ENCODE peak calls at places on chromosomes 16 and 17, in five cellular contexts. C is trophoblast cell, X is neuronal stem cell, K is IMR-90, H is mesenchymal stem cell. S is an unnamed sample.

GRCh38 chr17:27569884-27570577 is 61.0 kb upstream of the LGALS9 start:
- DNase-seq in C (peak; percentile 76), X (no peak), K (no peak), H (peak; percentile 12), S (no peak)

GRCh38 chr16:27816561-27816960 is 247.0 kb downstream of the GSG1L start:
- DNase-seq in C (no peak), X (no peak), K (no peak), H (no peak), S (no peak)

GRCh38 chr17:32382526-32383223 is 32.7 kb downstream of the ZNF207 start:
- DNase-seq in C (no peak), X (no peak), K (no peak), H (no peak), S (no peak)

GRCh38 chr16:71448274-71448866 is 6.5 kb upstream of the TLE7 start:
- DNase-seq in C (no peak), X (no peak), K (no peak), H (no peak), S (no peak)

GRCh38 chr16:83336630-83337029 is 471.1 kb upstream of the HSBP1 start:
- DNase-seq in C (no peak), X (no peak), K (peak; percentile 75), H (peak; percentile 35), S (no peak)

GRCh38 chr17:45790296-45790922 is 6.3 kb downstream of the CRHR1 start:
- DNase-seq in C (peak; percentile 72), X (no peak), K (no peak), H (no peak), S (no peak)

GRCh38 chr17:75516255-75516618 is at the start of gene TSEN54:
- DNase-seq in C (peak; percentile 85), X (peak; percentile 79), K (peak; percentile 79), H (peak; percentile 90), S (peak; percentile 90)

GRCh38 chr17:37648555-37648954 is 5.3 kb upstream of the DDX52 start:
- DNase-seq in C (peak; percentile 56), X (no peak), K (peak; percentile 87), H (peak; percentile 81), S (no peak)

GRCh38 chr17:59193463-59193862 is 16.4 kb upstream of the SMG8 start:
- DNase-seq in C (no peak), X (no peak), K (no peak), H (no peak), S (no peak)

GRCh38 chr17:36583787-36584186 is 7.9 kb upstream of the DHRS11 start:
- DNase-seq in C (peak; percentile 85), X (no peak), K (no peak), H (no peak), S (no peak)

GRCh38 chr16:68247400-68247799 is 2.2 kb downstream of the PLA2G15 start:
- DNase-seq in C (no peak), X (no peak), K (no peak), H (no peak), S (no peak)

GRCh38 chr16:64910351-64910750 is 211.5 kb downstream of the CDH11 start:
- DNase-seq in C (peak; percentile 1), X (no peak), K (peak; percentile 96), H (peak; percentile 87), S (peak; percentile 78)

GRCh38 chr17:41917957-41918391 is 777 bp downstream of the ACLY start:
- DNase-seq in C (no peak), X (no peak), K (peak; percentile 31), H (peak; percentile 44), S (no peak)

GRCh38 chr17:83101805-83102480 is 22.5 kb downstream of the METRNL start:
- DNase-seq in C (no peak), X (no peak), K (no peak), H (no peak), S (no peak)
- H3K4me3 ChIP-seq in C (peak overlapping the region; percentile 24), X (no peak overlapping the region), K (no peak overlapping the region), H (no peak overlapping the region), S (no peak overlapping the region)

GRCh38 chr16:1763521-1764511 is 7.5 kb downstream of the NME3 start:
- DNase-seq in C (peak; percentile 61), X (peak; percentile 46), K (no peak), H (peak; percentile 33), S (peak; percentile 86)
- H3K36me3 ChIP-seq in C (peaks cover 78% of the 10 kb centered on the region), X (peaks cover 83% of the 10 kb centered on the region), K (peaks cover 83% of the 10 kb centered on the region), H (peaks cover 100% of the 10 kb centered on the region), S (no peaks in the 10 kb centered on the region)

DNA sequence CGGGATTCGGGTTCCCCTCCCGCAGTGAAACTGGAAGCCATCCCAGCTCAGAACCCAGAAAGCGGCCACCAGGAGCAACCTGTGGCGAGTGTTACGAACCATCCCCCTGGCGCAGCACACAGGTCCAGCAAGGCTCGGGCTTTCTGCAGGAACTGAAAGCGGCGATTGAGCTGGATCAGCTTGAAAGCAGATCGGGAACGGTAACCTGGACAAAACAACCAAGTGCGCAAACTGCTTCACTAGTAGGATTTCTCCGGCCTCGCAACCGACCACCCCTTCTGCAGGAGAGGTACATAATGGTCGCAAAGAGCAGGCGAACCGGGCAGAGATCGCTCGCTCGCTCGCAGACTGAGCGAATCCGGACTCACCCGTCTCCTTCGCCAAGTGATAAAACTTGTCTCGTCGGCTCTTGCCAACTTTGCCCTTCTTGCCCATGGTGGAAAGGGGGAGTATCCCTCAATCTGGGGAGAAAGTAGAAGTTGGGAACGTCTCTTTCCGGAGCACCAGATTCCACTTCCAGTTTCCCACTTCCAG is 696 bp upstream of the PSMC5 start:
- DNase-seq in C (no peak), X (no peak), K (peak; percentile 41), H (peak; percentile 74), S (peak; percentile 67)
- H4K8ac ChIP-seq in C (peak overlapping the region; percentile 73), X (no peak overlapping the region), K (peak overlapping the region; percentile 90), H (peak overlapping the region; percentile 33), S (no peak overlapping the region)

DNA sequence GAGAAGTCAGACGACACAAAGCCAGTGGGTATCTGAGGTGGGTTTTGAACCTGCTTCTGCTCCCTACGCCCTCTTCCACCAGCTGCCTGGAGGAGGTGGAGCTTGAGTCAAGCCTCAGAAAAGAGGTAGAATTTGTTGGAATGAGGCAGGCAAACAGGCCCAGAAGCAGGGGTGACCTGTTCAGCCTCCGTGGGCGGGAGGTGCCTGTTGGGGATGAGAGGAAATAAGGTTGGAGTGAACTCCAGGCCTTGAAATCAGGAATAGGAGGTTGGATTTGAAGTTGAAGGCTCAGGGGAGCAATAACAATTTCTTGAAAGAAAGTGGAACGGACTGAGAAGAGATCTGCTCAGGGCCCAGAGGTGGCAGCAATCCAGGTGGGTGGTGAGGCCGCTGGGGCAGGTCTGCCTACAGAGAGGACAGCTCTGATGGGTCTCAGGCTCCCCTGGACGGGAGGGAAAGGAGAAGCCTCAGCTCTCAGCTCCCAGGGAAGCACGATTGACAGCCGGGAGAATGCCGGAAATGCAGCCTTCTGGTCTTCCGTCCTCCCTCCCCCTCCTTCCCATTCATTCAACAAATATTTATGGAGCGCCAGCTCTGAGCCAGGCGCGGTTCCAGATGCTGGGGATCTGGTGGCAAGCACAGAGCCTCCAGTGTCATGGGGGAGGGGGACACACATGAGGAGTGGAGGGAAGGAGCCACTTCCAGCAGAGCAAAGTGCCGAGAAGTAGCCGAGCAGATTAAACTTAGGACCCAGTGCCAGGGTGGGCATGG is 61.9 kb upstream of the CIBAR2 start:
- DNase-seq in C (peak; percentile 77), X (no peak), K (peak; percentile 89), H (peak; percentile 93), S (peak; percentile 85)
- H3K4me3 ChIP-seq in C (no peak overlapping the region), X (no peak overlapping the region), K (no peak overlapping the region), H (no peak overlapping the region), S (no peak overlapping the region)

GRCh38 chr17:67218385-67218950 is 26.5 kb downstream of the HELZ start:
- DNase-seq in C (peak; percentile 40), X (no peak), K (peak; percentile 78), H (peak; percentile 74), S (no peak)
- H3K36me3 ChIP-seq in C (peaks cover 10% of the 10 kb centered on the region), X (peaks cover 54% of the 10 kb centered on the region), K (peaks cover 14% of the 10 kb centered on the region), H (peaks cover 18% of the 10 kb centered on the region), S (peaks cover 11% of the 10 kb centered on the region)

DNA sequence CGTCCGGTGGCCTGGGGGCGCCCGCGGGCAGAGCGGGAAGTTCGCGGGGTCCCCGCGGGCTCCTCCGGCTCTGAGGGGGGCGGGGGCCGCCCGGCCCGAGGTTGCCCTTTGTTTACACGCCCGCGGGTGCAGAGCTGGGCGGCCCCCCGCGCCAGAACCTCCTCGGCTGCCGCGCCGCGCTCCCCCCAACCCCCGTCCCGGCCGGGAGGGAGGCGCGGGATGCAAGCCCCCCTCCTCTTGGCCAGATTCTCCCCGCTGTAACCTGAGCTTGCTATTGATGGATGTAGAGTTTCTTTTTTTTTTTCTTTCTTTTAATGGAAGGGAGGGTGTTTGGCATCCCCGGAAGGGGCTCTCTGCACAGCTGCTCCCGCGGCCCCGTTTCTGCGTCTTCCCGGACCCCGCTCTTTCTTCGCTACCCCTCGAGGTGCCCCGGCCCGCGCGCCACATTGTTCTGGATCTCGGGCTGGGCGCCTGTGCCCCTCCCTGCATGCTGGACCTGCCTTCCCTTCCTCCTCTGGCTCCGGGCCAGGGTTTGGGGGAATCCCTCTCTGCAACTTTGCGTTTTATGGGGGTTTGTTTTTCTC is 648 bp downstream of the CBX2 start:
- DNase-seq in C (no peak), X (peak; percentile 59), K (no peak), H (peak; percentile 17), S (peak; percentile 61)
- H4K8ac ChIP-seq in C (peak overlapping the region; percentile 8), X (no peak overlapping the region), K (no peak overlapping the region), H (no peak overlapping the region), S (no peak overlapping the region)

GRCh38 chr16:29663020-29663828 is at the start of gene SPN:
- DNase-seq in C (no peak), X (no peak), K (no peak), H (no peak), S (no peak)

GRCh38 chr16:29662000-29662728 is 883 bp upstream of the SPN start:
- DNase-seq in C (no peak), X (no peak), K (no peak), H (no peak), S (no peak)

GRCh38 chr16:29663829-29664132 is 734 bp downstream of the SPN start:
- DNase-seq in C (no peak), X (no peak), K (no peak), H (no peak), S (no peak)

GRCh38 chr16:29664133-29664912 is 1.3 kb downstream of the SPN start:
- DNase-seq in C (no peak), X (no peak), K (no peak), H (no peak), S (no peak)

GRCh38 chr16:29662729-29663019 is 373 bp upstream of the SPN start:
- DNase-seq in C (no peak), X (no peak), K (no peak), H (no peak), S (no peak)
- H3K4me3 ChIP-seq in C (no peak overlapping the region), X (no peak overlapping the region), K (no peak overlapping the region), H (no peak overlapping the region), S (no peak overlapping the region)